ENCODE peak calls at places on chromosome 7, in five cellular contexts. A is endothelial cell, M is fibroblast of lung, Q is HepG2, X is cardiac fibroblast. B is an unnamed sample.

GRCh38 chr7:99002146-99002826 is 124.0 kb downstream of the TRRAP start:
- DNase-seq in Q (no peak), M (no peak), X (no peak), A (no peak), B (no peak)

GRCh38 chr7:7416031-7416968 is 119.4 kb downstream of the COL28A1 start:
- DNase-seq in Q (no peak), X (no peak), A (no peak), M (peak), B (no peak)

GRCh38 chr7:143458263-143458662 is 15.0 kb downstream of the TAS2R60 start:
- DNase-seq in M (no peak), X (peak), Q (no peak), A (no peak), B (no peak)

GRCh38 chr7:82926477-82926876 is 236.2 kb downstream of the PCLO start:
- DNase-seq in Q (no peak), M (no peak), A (no peak), X (no peak), B (no peak)

GRCh38 chr7:47143344-47143743 is 438.6 kb downstream of the TNS3 start:
- DNase-seq in A (no peak), M (peak), X (peak), Q (no peak), B (no peak)

GRCh38 chr7:10939237-10939910 is 34.3 kb upstream of the PHF14 start:
- DNase-seq in X (no peak), Q (no peak), M (peak), A (no peak), B (no peak)

GRCh38 chr7:37092548-37092947 is 356.1 kb downstream of the ELMO1 start:
- DNase-seq in A (no peak), Q (no peak), M (no peak), X (no peak), B (no peak)

GRCh38 chr7:19698331-19698730 is 10.5 kb downstream of the POLR1F start:
- DNase-seq in M (no peak), A (no peak), X (no peak), Q (no peak), B (no peak)

GRCh38 chr7:20991544-20991943 is 204.9 kb upstream of the SP8 start:
- DNase-seq in A (no peak), M (no peak), Q (no peak), X (no peak), B (no peak)

GRCh38 chr7:103446046-103446520 is at the start of gene SLC26A5:
- DNase-seq in X (no peak), Q (no peak), A (peak), M (no peak), B (no peak)

GRCh38 chr7:103445228-103446020 is 583 bp downstream of the SLC26A5 start:
- DNase-seq in Q (no peak), A (peak), M (peak), X (peak), B (peak)

GRCh38 chr7:103447073-103447960 is 1.3 kb upstream of the SLC26A5 start:
- DNase-seq in A (peak), Q (peak), X (peak), M (peak), B (peak)
- TF ChIP-seq CTCF in A (peak), Q (peak), X (peak), M (peak), B (peak)

GRCh38 chr7:87566311-87566710 is 34.4 kb downstream of the ABCB1 start:
- DNase-seq in M (no peak), Q (no peak), X (no peak), A (no peak), B (no peak)

GRCh38 chr7:87565877-87566276 is 34.8 kb downstream of the ABCB1 start:
- DNase-seq in X (no peak), M (no peak), Q (no peak), A (no peak), B (no peak)

GRCh38 chr7:87567052-87567451 is 33.6 kb downstream of the ABCB1 start:
- DNase-seq in X (no peak), A (no peak), M (no peak), Q (no peak), B (no peak)

GRCh38 chr7:87561702-87562101 is 39.0 kb downstream of the ABCB1 start:
- DNase-seq in M (no peak), A (no peak), X (no peak), Q (no peak), B (no peak)

DNA sequence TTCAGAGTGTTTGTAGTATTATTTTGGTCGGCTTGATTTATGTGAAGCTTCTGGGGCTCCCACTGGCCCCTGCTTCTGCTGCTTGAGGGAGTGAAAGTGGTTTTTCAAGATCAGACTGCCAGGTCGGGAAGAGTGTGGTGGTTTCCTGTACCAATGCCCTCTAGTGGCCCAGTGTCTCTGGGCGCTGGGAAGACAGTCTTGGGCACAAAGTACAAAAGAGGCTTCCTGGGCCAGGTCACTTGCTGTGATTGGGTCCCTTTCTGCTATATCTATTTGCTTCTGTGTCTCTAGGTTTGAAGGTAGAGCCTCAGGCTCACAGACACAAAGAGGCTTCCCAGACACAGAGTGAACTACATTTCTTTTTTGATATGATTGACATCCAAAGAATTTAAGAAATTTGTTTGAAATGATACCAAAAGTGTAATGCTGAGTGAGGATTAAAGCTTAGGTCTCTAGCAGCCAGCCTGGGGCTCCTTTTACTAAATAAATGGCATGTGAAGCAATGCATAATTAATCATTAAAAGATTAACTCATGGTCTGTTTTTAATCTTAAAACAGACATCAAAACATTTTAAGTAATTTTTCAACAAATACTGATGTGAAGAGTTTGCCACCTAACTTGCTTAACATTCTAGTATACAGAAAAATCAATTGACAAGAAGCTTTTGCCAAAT is 36.3 kb downstream of the ABCB1 start:
- DNase-seq in Q (peak), X (peak), A (peak), M (no peak), B (peak)
- TF ChIP-seq CTCF in Q (peak), X (no peak), A (no peak), M (peak), B (peak)

DNA sequence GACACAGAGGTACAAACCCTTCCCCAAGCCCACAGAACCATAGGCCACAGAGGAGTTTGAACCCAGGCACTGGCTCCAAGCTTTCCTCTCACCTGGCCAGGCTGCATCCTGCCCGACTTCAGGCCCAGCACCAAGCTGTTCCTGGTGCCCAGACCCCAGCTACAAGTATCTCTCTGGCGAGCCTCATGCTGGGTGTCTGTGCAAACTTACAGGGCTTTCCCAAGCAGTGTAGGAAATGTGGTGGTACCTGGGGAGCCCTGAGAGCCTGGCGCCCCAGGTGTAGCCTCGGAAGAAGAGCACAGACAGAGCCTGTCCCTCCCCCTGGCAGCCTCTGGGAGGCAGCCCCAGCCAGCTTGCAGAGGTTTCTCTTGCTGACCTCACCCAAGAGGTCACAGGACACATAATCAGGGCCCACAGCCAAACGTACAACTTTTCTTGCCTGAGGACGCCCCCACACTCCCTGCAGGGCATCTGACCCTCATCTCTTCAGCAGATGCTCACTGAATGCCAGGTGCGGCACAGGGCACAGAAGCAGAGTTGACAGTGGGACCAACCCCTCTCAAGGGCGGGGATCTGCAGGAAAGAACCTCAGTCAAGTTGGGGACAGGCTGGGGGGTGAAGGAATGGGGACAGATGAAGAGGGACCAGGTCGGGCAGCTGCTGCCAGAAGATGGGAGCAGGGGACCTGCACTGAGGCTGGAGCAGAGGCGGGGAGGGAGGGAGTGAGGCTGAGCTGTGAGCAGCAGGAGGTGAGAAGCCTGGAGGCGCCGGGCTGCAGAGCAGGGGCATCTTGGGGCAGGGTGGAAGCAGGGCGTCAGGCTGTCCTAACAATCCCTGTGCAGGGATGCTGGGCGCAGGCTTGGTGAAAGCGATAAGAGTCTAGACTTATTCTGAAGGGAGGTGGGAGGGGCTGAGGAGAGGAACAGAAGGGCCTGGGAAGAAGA is 16.3 kb upstream of the MYL7 start:
- DNase-seq in X (no peak), A (no peak), M (no peak), Q (no peak), B (peak)
- TF ChIP-seq CTCF in X (no peak), A (no peak), M (no peak), Q (no peak), B (no peak)

GRCh38 chr7:76293407-76293901 is 9.0 kb upstream of the HSPB1 start:
- DNase-seq in Q (no peak), M (no peak), A (no peak), X (no peak), B (no peak)
- TF ChIP-seq CTCF in Q (no peak), M (no peak), A (no peak), X (no peak), B (no peak)